ENCODE peak calls at places on chromosomes 5 and 9, in ten cellular contexts. One of them, this sample, is unnamed.

GRCh38 chr9:78306222-78307076 is 9.5 kb downstream of the PSAT1 start:
- DNase-seq in right lobe of liver: no peak
- DNase-seq in HFF-Myc: no peak
- DNase-seq in AG04450: no peak
- DNase-seq in lower lobe of right lung: no peak
- DNase-seq in esophagus squamous epithelium: no peak
- DNase-seq in DND-41: no peak
- DNase-seq in endothelial cell of umbilical vein: no peak
- DNase-seq in body of pancreas: peak
- DNase-seq in psoas muscle: no peak
- DNase-seq in this sample: no peak

GRCh38 chr5:171646338-171647042 is 139.1 kb upstream of the SMIM23 start:
- DNase-seq in DND-41: no peak
- DNase-seq in esophagus squamous epithelium: no peak
- DNase-seq in psoas muscle: no peak
- DNase-seq in endothelial cell of umbilical vein: no peak
- DNase-seq in body of pancreas: no peak
- DNase-seq in HFF-Myc: no peak
- DNase-seq in AG04450: no peak
- DNase-seq in right lobe of liver: no peak
- DNase-seq in lower lobe of right lung: no peak
- DNase-seq in this sample: no peak

GRCh38 chr9:135147473-135147805 is 60.0 kb downstream of the OLFM1 start:
- DNase-seq in body of pancreas: no peak
- DNase-seq in esophagus squamous epithelium: no peak
- DNase-seq in psoas muscle: no peak
- DNase-seq in endothelial cell of umbilical vein: no peak
- DNase-seq in lower lobe of right lung: no peak
- DNase-seq in HFF-Myc: no peak
- DNase-seq in AG04450: no peak
- DNase-seq in DND-41: no peak
- DNase-seq in right lobe of liver: no peak
- DNase-seq in this sample: no peak

GRCh38 chr5:152329191-152329590 is 75.9 kb downstream of the NMUR2 start:
- DNase-seq in right lobe of liver: no peak
- DNase-seq in endothelial cell of umbilical vein: no peak
- DNase-seq in AG04450: no peak
- DNase-seq in esophagus squamous epithelium: no peak
- DNase-seq in HFF-Myc: no peak
- DNase-seq in DND-41: no peak
- DNase-seq in psoas muscle: no peak
- DNase-seq in body of pancreas: no peak
- DNase-seq in lower lobe of right lung: no peak
- DNase-seq in this sample: no peak

GRCh38 chr9:2879803-2880202 is 35.9 kb upstream of the PUM3 start:
- DNase-seq in esophagus squamous epithelium: no peak
- DNase-seq in psoas muscle: no peak
- DNase-seq in DND-41: no peak
- DNase-seq in HFF-Myc: no peak
- DNase-seq in right lobe of liver: no peak
- DNase-seq in endothelial cell of umbilical vein: no peak
- DNase-seq in body of pancreas: no peak
- DNase-seq in lower lobe of right lung: no peak
- DNase-seq in AG04450: no peak
- DNase-seq in this sample: no peak

GRCh38 chr5:56080375-56081052 is 85.8 kb upstream of the IL6ST start:
- DNase-seq in esophagus squamous epithelium: no peak
- DNase-seq in body of pancreas: no peak
- DNase-seq in AG04450: no peak
- DNase-seq in HFF-Myc: no peak
- DNase-seq in lower lobe of right lung: no peak
- DNase-seq in DND-41: no peak
- DNase-seq in endothelial cell of umbilical vein: no peak
- DNase-seq in right lobe of liver: no peak
- DNase-seq in psoas muscle: no peak
- DNase-seq in this sample: no peak

GRCh38 chr9:92147854-92148184 is 32.6 kb upstream of the SPTLC1 start:
- DNase-seq in psoas muscle: no peak
- DNase-seq in esophagus squamous epithelium: no peak
- DNase-seq in lower lobe of right lung: no peak
- DNase-seq in HFF-Myc: no peak
- DNase-seq in right lobe of liver: no peak
- DNase-seq in DND-41: no peak
- DNase-seq in body of pancreas: no peak
- DNase-seq in AG04450: no peak
- DNase-seq in endothelial cell of umbilical vein: no peak
- DNase-seq in this sample: no peak

GRCh38 chr5:43332401-43332800 is 19.2 kb upstream of the HMGCS1 start:
- DNase-seq in endothelial cell of umbilical vein: no peak
- DNase-seq in HFF-Myc: no peak
- DNase-seq in esophagus squamous epithelium: no peak
- DNase-seq in DND-41: no peak
- DNase-seq in psoas muscle: no peak
- DNase-seq in lower lobe of right lung: no peak
- DNase-seq in body of pancreas: no peak
- DNase-seq in AG04450: no peak
- DNase-seq in right lobe of liver: no peak
- DNase-seq in this sample: no peak

GRCh38 chr9:93886911-93887310 is 68.2 kb downstream of the BARX1 start:
- DNase-seq in AG04450: no peak
- DNase-seq in body of pancreas: no peak
- DNase-seq in right lobe of liver: peak
- DNase-seq in esophagus squamous epithelium: no peak
- DNase-seq in HFF-Myc: no peak
- DNase-seq in endothelial cell of umbilical vein: no peak
- DNase-seq in psoas muscle: no peak
- DNase-seq in lower lobe of right lung: no peak
- DNase-seq in DND-41: no peak
- DNase-seq in this sample: no peak

GRCh38 chr9:85248514-85249312 is 493.0 kb downstream of the AGTPBP1 start:
- DNase-seq in lower lobe of right lung: no peak
- DNase-seq in right lobe of liver: no peak
- DNase-seq in psoas muscle: no peak
- DNase-seq in AG04450: no peak
- DNase-seq in DND-41: no peak
- DNase-seq in body of pancreas: no peak
- DNase-seq in HFF-Myc: no peak
- DNase-seq in esophagus squamous epithelium: no peak
- DNase-seq in endothelial cell of umbilical vein: no peak
- DNase-seq in this sample: peak

GRCh38 chr5:143886621-143887301 is 74.8 kb downstream of the HMHB1 start:
- DNase-seq in endothelial cell of umbilical vein: no peak
- DNase-seq in psoas muscle: no peak
- DNase-seq in HFF-Myc: no peak
- DNase-seq in AG04450: no peak
- DNase-seq in lower lobe of right lung: no peak
- DNase-seq in DND-41: no peak
- DNase-seq in body of pancreas: no peak
- DNase-seq in esophagus squamous epithelium: no peak
- DNase-seq in right lobe of liver: no peak
- DNase-seq in this sample: no peak

GRCh38 chr5:112848116-112848811 is 12.8 kb upstream of the SRP19 start:
- DNase-seq in HFF-Myc: peak
- DNase-seq in AG04450: peak
- DNase-seq in body of pancreas: no peak
- DNase-seq in right lobe of liver: no peak
- DNase-seq in lower lobe of right lung: no peak
- DNase-seq in psoas muscle: no peak
- DNase-seq in endothelial cell of umbilical vein: peak
- DNase-seq in esophagus squamous epithelium: no peak
- DNase-seq in DND-41: no peak
- DNase-seq in this sample: peak

GRCh38 chr5:55481293-55481900 is 53.4 kb downstream of the PLPP1 start:
- DNase-seq in HFF-Myc: no peak
- DNase-seq in DND-41: no peak
- DNase-seq in endothelial cell of umbilical vein: no peak
- DNase-seq in esophagus squamous epithelium: no peak
- DNase-seq in AG04450: no peak
- DNase-seq in body of pancreas: no peak
- DNase-seq in lower lobe of right lung: no peak
- DNase-seq in right lobe of liver: no peak
- DNase-seq in psoas muscle: no peak
- DNase-seq in this sample: no peak

GRCh38 chr9:79917417-79917816 is 345.7 kb downstream of the TLE4 start:
- DNase-seq in esophagus squamous epithelium: no peak
- DNase-seq in right lobe of liver: no peak
- DNase-seq in HFF-Myc: no peak
- DNase-seq in DND-41: no peak
- DNase-seq in psoas muscle: no peak
- DNase-seq in AG04450: no peak
- DNase-seq in lower lobe of right lung: no peak
- DNase-seq in endothelial cell of umbilical vein: no peak
- DNase-seq in body of pancreas: no peak
- DNase-seq in this sample: no peak

GRCh38 chr5:41871866-41872265 is 1.6 kb upstream of the OXCT1 start:
- DNase-seq in lower lobe of right lung: no peak
- DNase-seq in HFF-Myc: no peak
- DNase-seq in AG04450: no peak
- DNase-seq in endothelial cell of umbilical vein: peak
- DNase-seq in DND-41: no peak
- DNase-seq in psoas muscle: no peak
- DNase-seq in right lobe of liver: no peak
- DNase-seq in esophagus squamous epithelium: no peak
- DNase-seq in body of pancreas: peak
- DNase-seq in this sample: peak

DNA sequence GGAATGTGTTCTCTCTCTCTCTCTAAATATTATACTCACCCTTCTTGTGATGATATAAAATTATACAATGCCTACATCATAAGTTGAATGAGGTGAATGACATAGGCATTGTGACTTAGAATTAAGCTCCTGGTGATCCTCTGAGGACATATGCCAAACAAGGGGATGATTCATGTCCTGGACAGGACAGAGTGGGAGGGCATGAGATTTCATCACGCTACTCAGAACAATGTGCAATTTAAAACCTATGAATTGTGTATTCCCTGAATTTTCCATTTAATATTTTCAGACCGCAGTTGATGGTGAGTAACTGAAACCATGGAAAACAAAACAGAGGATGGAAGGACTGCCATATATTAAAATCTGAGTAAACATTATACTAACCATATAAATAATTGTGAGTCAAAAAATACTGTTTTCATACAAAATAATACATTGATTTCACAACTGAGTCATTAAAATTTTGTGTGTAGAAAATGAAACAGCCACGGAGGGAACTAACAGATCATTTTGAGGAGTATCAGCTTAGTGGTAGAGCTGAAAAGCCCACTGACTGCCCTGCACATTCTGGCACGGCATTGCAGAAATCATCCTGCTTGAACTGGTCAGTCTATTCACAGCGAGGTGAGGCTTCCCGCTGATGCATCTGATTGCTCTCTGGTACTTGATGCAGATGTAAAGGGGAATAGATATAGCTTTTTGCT is 782.4 kb upstream of the NUDT12 start:
- DNase-seq in HFF-Myc: no peak
- DNase-seq in right lobe of liver: no peak
- DNase-seq in AG04450: no peak
- DNase-seq in body of pancreas: no peak
- DNase-seq in esophagus squamous epithelium: no peak
- DNase-seq in lower lobe of right lung: no peak
- DNase-seq in endothelial cell of umbilical vein: peak
- DNase-seq in DND-41: no peak
- DNase-seq in psoas muscle: no peak
- DNase-seq in this sample: no peak
- H3K4me3 ChIP-seq in HFF-Myc: no peak
- H3K4me3 ChIP-seq in right lobe of liver: no peak
- H3K4me3 ChIP-seq in AG04450: no peak
- H3K4me3 ChIP-seq in body of pancreas: no peak
- H3K4me3 ChIP-seq in esophagus squamous epithelium: no peak
- H3K4me3 ChIP-seq in lower lobe of right lung: no peak
- H3K4me3 ChIP-seq in endothelial cell of umbilical vein: no peak
- H3K4me3 ChIP-seq in DND-41: no peak
- H3K4me3 ChIP-seq in psoas muscle: no peak
- H3K4me3 ChIP-seq in this sample: no peak

GRCh38 chr5:111070272-111071134 is 1.0 kb upstream of the TSLP start:
- DNase-seq in DND-41: no peak
- DNase-seq in psoas muscle: no peak
- DNase-seq in lower lobe of right lung: peak
- DNase-seq in body of pancreas: no peak
- DNase-seq in HFF-Myc: no peak
- DNase-seq in AG04450: no peak
- DNase-seq in endothelial cell of umbilical vein: peak
- DNase-seq in right lobe of liver: peak
- DNase-seq in esophagus squamous epithelium: no peak
- DNase-seq in this sample: no peak
- H3K4me3 ChIP-seq in DND-41: no peak
- H3K4me3 ChIP-seq in psoas muscle: peak
- H3K4me3 ChIP-seq in lower lobe of right lung: peak
- H3K4me3 ChIP-seq in body of pancreas: no peak
- H3K4me3 ChIP-seq in HFF-Myc: no peak
- H3K4me3 ChIP-seq in AG04450: no peak
- H3K4me3 ChIP-seq in endothelial cell of umbilical vein: no peak
- H3K4me3 ChIP-seq in right lobe of liver: peak
- H3K4me3 ChIP-seq in esophagus squamous epithelium: no peak
- H3K4me3 ChIP-seq in this sample: peak

GRCh38 chr5:157652377-157652692 is at the start of gene SOX30:
- DNase-seq in esophagus squamous epithelium: no peak
- DNase-seq in body of pancreas: no peak
- DNase-seq in lower lobe of right lung: no peak
- DNase-seq in DND-41: no peak
- DNase-seq in psoas muscle: no peak
- DNase-seq in endothelial cell of umbilical vein: no peak
- DNase-seq in AG04450: no peak
- DNase-seq in HFF-Myc: no peak
- DNase-seq in right lobe of liver: no peak
- DNase-seq in this sample: no peak

GRCh38 chr5:157659886-157660660 is 7.8 kb upstream of the SOX30 start:
- DNase-seq in body of pancreas: no peak
- DNase-seq in HFF-Myc: no peak
- DNase-seq in AG04450: no peak
- DNase-seq in DND-41: no peak
- DNase-seq in endothelial cell of umbilical vein: no peak
- DNase-seq in psoas muscle: no peak
- DNase-seq in esophagus squamous epithelium: no peak
- DNase-seq in lower lobe of right lung: no peak
- DNase-seq in right lobe of liver: no peak
- DNase-seq in this sample: no peak

GRCh38 chr5:157651623-157652376 is 438 bp downstream of the SOX30 start:
- DNase-seq in right lobe of liver: peak
- DNase-seq in HFF-Myc: no peak
- DNase-seq in body of pancreas: peak
- DNase-seq in DND-41: no peak
- DNase-seq in esophagus squamous epithelium: peak
- DNase-seq in lower lobe of right lung: peak
- DNase-seq in psoas muscle: peak
- DNase-seq in endothelial cell of umbilical vein: peak
- DNase-seq in AG04450: no peak
- DNase-seq in this sample: no peak

GRCh38 chr5:157657516-157657915 is 5.3 kb upstream of the SOX30 start:
- DNase-seq in esophagus squamous epithelium: no peak
- DNase-seq in lower lobe of right lung: no peak
- DNase-seq in DND-41: no peak
- DNase-seq in endothelial cell of umbilical vein: no peak
- DNase-seq in right lobe of liver: no peak
- DNase-seq in psoas muscle: no peak
- DNase-seq in AG04450: no peak
- DNase-seq in body of pancreas: no peak
- DNase-seq in HFF-Myc: no peak
- DNase-seq in this sample: no peak
- H3K4me3 ChIP-seq in esophagus squamous epithelium: no peak
- H3K4me3 ChIP-seq in lower lobe of right lung: no peak
- H3K4me3 ChIP-seq in DND-41: no peak
- H3K4me3 ChIP-seq in endothelial cell of umbilical vein: no peak
- H3K4me3 ChIP-seq in right lobe of liver: no peak
- H3K4me3 ChIP-seq in psoas muscle: no peak
- H3K4me3 ChIP-seq in AG04450: no peak
- H3K4me3 ChIP-seq in body of pancreas: no peak
- H3K4me3 ChIP-seq in HFF-Myc: no peak
- H3K4me3 ChIP-seq in this sample: no peak

GRCh38 chr9:35258665-35259474 is 97.1 kb downstream of the UNC13B start:
- DNase-seq in endothelial cell of umbilical vein: peak
- DNase-seq in lower lobe of right lung: peak
- DNase-seq in esophagus squamous epithelium: no peak
- DNase-seq in right lobe of liver: peak
- DNase-seq in psoas muscle: peak
- DNase-seq in HFF-Myc: peak
- DNase-seq in DND-41: peak
- DNase-seq in AG04450: peak
- DNase-seq in body of pancreas: peak
- DNase-seq in this sample: peak
- H3K4me3 ChIP-seq in endothelial cell of umbilical vein: no peak
- H3K4me3 ChIP-seq in lower lobe of right lung: no peak
- H3K4me3 ChIP-seq in esophagus squamous epithelium: no peak
- H3K4me3 ChIP-seq in right lobe of liver: peak
- H3K4me3 ChIP-seq in psoas muscle: no peak
- H3K4me3 ChIP-seq in HFF-Myc: no peak
- H3K4me3 ChIP-seq in DND-41: no peak
- H3K4me3 ChIP-seq in AG04450: no peak
- H3K4me3 ChIP-seq in body of pancreas: no peak
- H3K4me3 ChIP-seq in this sample: no peak

This sample was measured in AG09309.